ENCODE peak calls at places on chromosomes 3 and 15, in nine cellular contexts. P, F, N, Q, V, Y, I, R and G are unnamed samples. For H3K9me3, the result is how much of the 10 kb centered on the place peaks cover.

GRCh38 chr3:149771652-149772271 is 19.5 kb upstream of the COMMD2 start:
- DNase-seq in Y (no peak), F (peak), Q (peak), R (no peak), P (peak), V (peak), N (peak), I (peak), G (peak)

GRCh38 chr3:149449799-149450198 is 24.7 kb upstream of the TM4SF4 start:
- DNase-seq in V (no peak), I (no peak), Q (peak), N (no peak), Y (peak), P (no peak), F (no peak), R (no peak), G (no peak)

GRCh38 chr3:171497546-171497945 is 37.3 kb upstream of the TNIK start:
- DNase-seq in R (no peak), N (no peak), Q (no peak), Y (no peak), I (no peak), F (no peak), P (no peak), V (no peak), G (no peak)

GRCh38 chr15:39621210-39621609 is 40.3 kb downstream of the THBS1 start:
- DNase-seq in N (no peak), Y (no peak), V (no peak), R (no peak), P (no peak), I (no peak), Q (no peak), F (no peak), G (no peak)

GRCh38 chr3:46946856-46947544 is 29.5 kb downstream of the CCDC12 start:
- DNase-seq in P (peak), Y (no peak), I (peak), V (peak), R (no peak), Q (peak), F (no peak), N (peak), G (no peak)

GRCh38 chr3:195139876-195140240 is 131.1 kb downstream of the XXYLT1 start:
- DNase-seq in I (no peak), V (no peak), Y (no peak), Q (no peak), P (no peak), N (peak), F (no peak), R (no peak), G (no peak)

GRCh38 chr3:69541059-69541471 is 155.2 kb upstream of the FRMD4B start:
- DNase-seq in Q (no peak), P (no peak), Y (no peak), V (peak), N (no peak), I (no peak), F (no peak), R (no peak), G (no peak)

GRCh38 chr3:190586631-190587000 is 72.7 kb downstream of the IL1RAP start:
- DNase-seq in N (no peak), R (no peak), V (no peak), Q (no peak), F (peak), P (no peak), Y (no peak), I (no peak), G (no peak)

GRCh38 chr15:41020311-41020710 is 67.0 kb downstream of the CHAC1 start:
- DNase-seq in Y (no peak), Q (no peak), R (no peak), F (no peak), V (no peak), N (no peak), I (no peak), P (no peak), G (no peak)

GRCh38 chr15:67087507-67088172 is 22.2 kb downstream of the SMAD3 start:
- DNase-seq in V (no peak), P (no peak), R (no peak), F (no peak), Y (no peak), N (no peak), I (no peak), Q (no peak), G (no peak)

GRCh38 chr3:56954125-56954524 is 106.3 kb upstream of the SPATA12 start:
- DNase-seq in F (no peak), V (no peak), P (peak), N (no peak), I (peak), R (no peak), Y (no peak), Q (no peak), G (no peak)

GRCh38 chr3:1103525-1103924 is 10.7 kb downstream of the CNTN6 start:
- DNase-seq in R (no peak), I (no peak), Q (no peak), F (no peak), N (no peak), Y (no peak), V (no peak), P (no peak), G (no peak)

GRCh38 chr3:54951405-54951804 is 23.5 kb upstream of the LRTM1 start:
- DNase-seq in I (peak), R (peak), N (peak), V (peak), P (peak), Y (no peak), Q (peak), F (peak), G (peak)

GRCh38 chr15:96353378-96353930 is 23.0 kb downstream of the NR2F2 start:
- DNase-seq in I (no peak), R (no peak), Q (no peak), N (no peak), P (no peak), F (no peak), V (no peak), Y (no peak), G (no peak)

GRCh38 chr3:42306499-42306898 is 40.5 kb upstream of the CCK start:
- DNase-seq in F (no peak), Y (peak), V (no peak), Q (no peak), P (no peak), I (no peak), N (no peak), R (no peak), G (no peak)

GRCh38 chr3:16290827-16291196 is 25.8 kb downstream of the OXNAD1 start:
- DNase-seq in Q (no peak), P (no peak), R (no peak), I (no peak), V (no peak), F (no peak), N (no peak), Y (no peak), G (no peak)

GRCh38 chr3:25412269-25412668 is 15.8 kb upstream of the RARB start:
- DNase-seq in N (no peak), F (peak), R (no peak), I (no peak), P (no peak), V (no peak), Y (no peak), Q (no peak), G (no peak)

GRCh38 chr3:73685061-73685460 is 60.3 kb upstream of the PDZRN3 start:
- DNase-seq in F (no peak), Y (no peak), N (no peak), Q (no peak), I (no peak), V (no peak), P (no peak), R (no peak), G (no peak)

GRCh38 chr3:151085889-151086483 is 522 bp downstream of the MED12L start:
- DNase-seq in R (no peak), Y (no peak), N (no peak), I (peak), Q (no peak), V (peak), P (no peak), F (peak), G (no peak)

GRCh38 chr3:196782496-196782895 is 42.8 kb downstream of the PAK2 start:
- DNase-seq in I (no peak), F (no peak), Y (no peak), V (no peak), R (no peak), Q (no peak), P (no peak), N (no peak), G (no peak)

GRCh38 chr3:52444860-52445793 is at the start of gene SEMA3G:
- DNase-seq in I (peak), F (peak), V (peak), P (peak), N (peak), R (peak), Q (peak), Y (peak), G (peak)

GRCh38 chr3:169295126-169295525 is 368.4 kb downstream of the MECOM start:
- DNase-seq in Q (no peak), P (no peak), Y (no peak), F (peak), R (no peak), V (no peak), I (no peak), N (peak), G (no peak)

GRCh38 chr3:190229632-190230424 is 92.4 kb downstream of the CLDN1 start:
- DNase-seq in N (no peak), Q (no peak), V (no peak), P (no peak), I (no peak), F (peak), R (no peak), Y (no peak), G (no peak)

GRCh38 chr3:149717391-149718056 is 34.8 kb downstream of the COMMD2 start:
- DNase-seq in F (peak), Q (peak), I (peak), R (no peak), Y (no peak), P (peak), N (peak), V (peak), G (peak)

GRCh38 chr3:4897765-4898453 is 81.3 kb upstream of the BHLHE40 start:
- DNase-seq in Y (no peak), N (no peak), F (no peak), V (no peak), P (no peak), I (no peak), R (no peak), Q (no peak), G (no peak)

GRCh38 chr3:152595975-152596832 is 238.7 kb upstream of the P2RY1 start:
- DNase-seq in Y (no peak), N (peak), F (no peak), P (peak), I (peak), V (no peak), R (no peak), Q (no peak), G (peak)

GRCh38 chr15:92082217-92082843 is 228.8 kb downstream of the SLCO3A1 start:
- DNase-seq in P (peak), I (peak), N (peak), Q (peak), R (no peak), V (peak), F (peak), Y (no peak), G (no peak)

GRCh38 chr15:58771621-58772235 is 626 bp downstream of the MINDY2 start:
- DNase-seq in Y (peak), N (peak), P (peak), Q (peak), R (no peak), F (peak), V (no peak), I (peak), G (peak)

GRCh38 chr3:175193815-175194518 is 334.8 kb downstream of the NAALADL2 start:
- DNase-seq in F (no peak), Q (no peak), Y (no peak), R (no peak), V (no peak), I (no peak), N (no peak), P (no peak), G (no peak)

GRCh38 chr15:34721802-34722795 is 32.7 kb downstream of the GJD2 start:
- DNase-seq in P (no peak), F (peak), Y (no peak), V (peak), I (no peak), N (no peak), R (no peak), Q (no peak), G (peak)

GRCh38 chr15:40858706-40859105 is 14.9 kb downstream of the SPINT1 start:
- DNase-seq in Y (no peak), V (no peak), P (no peak), I (no peak), F (no peak), N (no peak), R (no peak), Q (no peak), G (no peak)

GRCh38 chr3:65039754-65040210 is 352.0 kb upstream of the ADAMTS9 start:
- DNase-seq in N (peak), V (no peak), P (no peak), Q (no peak), F (peak), I (no peak), R (no peak), Y (no peak), G (no peak)

GRCh38 chr15:68154923-68155559 is 50.1 kb downstream of the CALML4 start:
- DNase-seq in Q (no peak), N (no peak), R (no peak), Y (no peak), V (peak), P (peak), I (peak), F (peak), G (peak)

GRCh38 chr15:81277851-81278250 is 46.1 kb downstream of the STARD5 start:
- DNase-seq in R (no peak), I (no peak), N (no peak), F (no peak), V (no peak), Q (no peak), P (no peak), Y (no peak), G (no peak)

DNA sequence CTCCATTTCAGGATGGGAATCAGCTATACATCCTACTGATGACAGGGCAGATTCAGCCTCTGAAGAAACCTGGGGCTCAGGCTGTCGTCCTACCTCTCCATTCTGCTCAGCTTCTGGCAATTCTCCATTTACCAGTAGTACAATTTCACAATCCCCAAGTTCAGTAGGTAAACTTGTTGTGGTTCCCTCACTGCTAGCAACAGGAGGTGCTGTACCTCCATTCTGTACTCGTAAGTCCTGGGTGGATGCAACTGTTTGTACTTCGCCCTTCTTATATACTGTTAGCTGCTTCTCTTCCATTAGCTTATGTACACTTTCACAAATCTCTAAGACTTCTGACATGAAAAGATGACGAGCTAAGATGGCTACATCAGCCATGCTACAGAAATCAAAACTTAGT is 11.6 kb downstream of the ZBTB11 start:
- DNase-seq in N (no peak), I (no peak), P (no peak), Q (peak), R (no peak), F (no peak), Y (no peak), V (no peak), G (no peak)
- TF ChIP-seq EP300 in N (no peak), I (no peak), P (no peak), Q (no peak), R (no peak), F (no peak), Y (no peak), V (no peak), G (no peak)

GRCh38 chr3:136186330-136186729 is 9.8 kb downstream of the MSL2 start:
- DNase-seq in I (peak), N (no peak), Q (peak), Y (no peak), F (no peak), R (no peak), P (peak), V (no peak), G (no peak)

GRCh38 chr3:136186850-136187249 is 9.3 kb downstream of the MSL2 start:
- DNase-seq in F (no peak), V (no peak), R (no peak), P (no peak), N (no peak), Q (no peak), I (no peak), Y (no peak), G (no peak)

GRCh38 chr3:136187868-136188267 is 8.3 kb downstream of the MSL2 start:
- DNase-seq in F (no peak), Y (no peak), P (no peak), N (no peak), R (no peak), I (no peak), V (no peak), Q (no peak), G (no peak)

GRCh38 chr3:136189859-136190617 is 6.1 kb downstream of the MSL2 start:
- DNase-seq in F (no peak), R (no peak), P (no peak), Q (no peak), I (no peak), N (no peak), Y (no peak), V (no peak), G (no peak)

GRCh38 chr3:136189043-136189442 is 7.1 kb downstream of the MSL2 start:
- DNase-seq in R (no peak), P (no peak), Y (no peak), I (no peak), F (no peak), Q (no peak), V (no peak), N (no peak), G (no peak)
- H3K9me3 ChIP-seq in R (under half), P (under half), Y (under half), I (under half), F (under half), Q (under half), V (under half), N (under half), G (under half)

DNA sequence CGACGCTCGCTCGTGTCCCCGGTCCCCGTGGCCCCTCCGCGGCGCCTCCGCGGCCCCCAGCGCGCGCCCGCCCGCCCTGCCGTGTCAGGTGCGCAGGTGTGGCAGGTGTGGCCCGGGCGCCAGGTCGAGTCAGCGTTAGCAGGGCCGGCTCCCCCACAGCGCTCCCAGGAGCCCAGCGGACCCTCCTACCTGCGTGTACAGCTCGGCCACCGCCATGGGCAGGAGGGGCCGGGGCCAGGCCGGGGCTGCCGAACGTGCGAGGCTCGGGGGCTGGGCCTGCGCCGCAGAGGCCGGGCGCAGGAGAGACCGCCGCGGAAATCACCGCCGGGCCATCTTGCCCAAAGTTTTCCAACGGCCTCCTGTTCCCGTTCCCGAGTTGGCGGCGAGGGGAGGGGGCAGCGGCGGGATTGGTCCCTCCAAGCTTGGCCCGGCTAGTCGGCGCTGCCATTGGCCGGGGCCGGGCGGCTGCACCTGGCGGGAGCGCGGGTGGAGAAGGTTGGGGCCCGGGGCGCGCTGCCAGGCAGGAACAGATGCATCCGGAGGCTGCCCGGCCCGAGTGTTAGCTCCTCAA is at the start of gene MYO5C:
- DNase-seq in N (no peak), R (peak), F (peak), Q (peak), V (peak), Y (no peak), I (peak), P (peak), G (peak)
- H3K4me3 ChIP-seq in N (no peak), R (peak), F (peak), Q (peak), V (peak), Y (peak), I (peak), P (peak), G (peak)

DNA sequence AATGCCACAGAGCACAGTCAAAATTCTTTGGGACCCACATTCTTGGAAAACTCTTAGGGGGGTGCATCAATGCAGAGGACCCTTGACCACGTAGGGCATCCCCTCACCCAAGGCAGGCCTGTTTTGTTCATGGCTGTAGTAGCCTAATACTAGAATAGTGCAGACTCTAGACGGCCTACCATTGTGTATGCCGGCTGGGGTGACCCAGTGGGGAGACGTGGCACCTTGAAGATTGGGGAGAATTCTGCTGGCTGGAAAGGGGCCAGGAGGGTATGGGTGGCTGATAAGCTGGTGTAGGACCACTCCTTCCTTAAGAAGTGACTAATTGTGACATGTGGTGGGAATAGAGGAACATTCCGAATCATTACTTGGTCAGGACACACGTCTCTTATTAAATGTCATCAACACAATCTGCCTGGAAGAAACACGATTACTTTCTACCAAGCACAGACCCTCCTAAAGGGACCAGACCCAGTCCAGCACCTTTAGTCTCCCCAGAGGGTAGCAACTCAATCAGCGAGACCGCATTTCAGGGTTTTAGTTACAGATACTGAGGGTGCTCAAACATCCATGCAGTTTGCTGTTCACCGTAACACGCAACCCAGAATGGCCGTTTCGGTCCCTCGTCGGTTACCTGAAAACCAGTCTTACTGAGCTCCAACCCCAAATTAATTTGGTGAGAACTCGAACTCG is 1.8 kb upstream of the KLF13 start:
- DNase-seq in Y (no peak), R (no peak), P (no peak), I (no peak), Q (no peak), V (no peak), N (no peak), F (no peak), G (no peak)
- TF ChIP-seq EP300 in Y (no peak), R (no peak), P (no peak), I (no peak), Q (no peak), V (no peak), N (no peak), F (no peak), G (no peak)

GRCh38 chr15:25220834-25221233 is 218.0 kb downstream of the UBE3A start:
- DNase-seq in P (no peak), V (no peak), I (no peak), N (no peak), Q (no peak), Y (no peak), F (no peak), R (no peak), G (no peak)
- H3K9me3 ChIP-seq in P (half or more), V (under half), I (under half), N (under half), Q (half or more), Y (under half), F (under half), R (under half), G (under half)

GRCh38 chr3:63979093-63979492 is 44.2 kb downstream of the PSMD6 start:
- DNase-seq in F (no peak), R (no peak), Y (no peak), N (no peak), Q (peak), P (no peak), I (no peak), V (no peak), G (no peak)
- H3K4me3 ChIP-seq in F (no peak), R (no peak), Y (no peak), N (no peak), Q (no peak), P (no peak), I (no peak), V (no peak), G (no peak)

DNA sequence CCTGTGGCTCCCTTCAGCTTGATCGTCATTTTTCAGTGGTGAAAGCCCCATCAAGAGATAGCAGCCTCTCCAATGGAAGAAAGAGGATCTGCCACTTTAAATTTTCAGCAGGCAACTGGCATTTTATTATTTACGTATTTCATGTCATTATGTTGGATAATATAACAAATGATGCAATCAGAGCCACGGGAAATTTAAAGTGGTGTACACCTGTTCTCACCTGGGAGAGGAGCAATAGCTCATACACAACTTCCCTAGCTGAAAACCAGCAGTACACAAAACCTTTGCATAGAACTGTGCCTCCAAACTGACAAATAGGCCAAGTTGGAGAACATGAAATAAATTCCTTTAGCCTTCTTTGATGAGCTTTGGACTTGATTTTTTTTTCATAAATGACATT is 136.9 kb downstream of the SATB1 start:
- DNase-seq in F (no peak), N (no peak), V (no peak), Y (no peak), I (no peak), R (no peak), Q (no peak), P (no peak), G (no peak)
- TF ChIP-seq EP300 in F (no peak), N (no peak), V (no peak), Y (no peak), I (no peak), R (no peak), Q (no peak), P (no peak), G (no peak)

GRCh38 chr15:100468265-100468664 is 60.5 kb downstream of the CERS3 start:
- DNase-seq in Y (no peak), Q (peak), V (no peak), F (peak), R (no peak), I (no peak), N (no peak), P (no peak), G (no peak)
- H3K9me3 ChIP-seq in Y (under half), Q (under half), V (under half), F (under half), R (under half), I (under half), N (under half), P (under half), G (under half)